ENCODE peak calls at places on chromosome 15, in six cellular contexts. One of them, this sample, is unnamed.

GRCh38 chr15:100775581-100776185 is 103.9 kb upstream of the ALDH1A3 start:
- DNase-seq in trophoblast cell: no peak
- DNase-seq in H1: no peak
- DNase-seq in neuronal stem cell: no peak
- DNase-seq in H9: no peak
- DNase-seq in IMR-90: no peak
- DNase-seq in this sample: no peak

GRCh38 chr15:65066635-65067333 is 1.0 kb downstream of the RASL12 start:
- DNase-seq in H1: no peak
- DNase-seq in neuronal stem cell: no peak
- DNase-seq in trophoblast cell: no peak
- DNase-seq in IMR-90: no peak
- DNase-seq in H9: peak
- DNase-seq in this sample: no peak

GRCh38 chr15:22873204-22873701 is 34.8 kb downstream of the NIPA2 start:
- DNase-seq in trophoblast cell: peak
- DNase-seq in H1: no peak
- DNase-seq in H9: peak
- DNase-seq in IMR-90: peak
- DNase-seq in neuronal stem cell: peak
- DNase-seq in this sample: peak

GRCh38 chr15:99592135-99592845 is 26.5 kb downstream of the MEF2A start:
- DNase-seq in trophoblast cell: no peak
- DNase-seq in neuronal stem cell: no peak
- DNase-seq in IMR-90: peak
- DNase-seq in H1: no peak
- DNase-seq in H9: no peak
- DNase-seq in this sample: no peak

GRCh38 chr15:52870015-52870414 is 79.9 kb upstream of the ONECUT1 start:
- DNase-seq in neuronal stem cell: no peak
- DNase-seq in H1: no peak
- DNase-seq in trophoblast cell: no peak
- DNase-seq in H9: no peak
- DNase-seq in IMR-90: no peak
- DNase-seq in this sample: no peak

GRCh38 chr15:65638681-65639089 is 16.9 kb downstream of the SLC24A1 start:
- DNase-seq in H1: no peak
- DNase-seq in H9: no peak
- DNase-seq in trophoblast cell: no peak
- DNase-seq in IMR-90: peak
- DNase-seq in neuronal stem cell: peak
- DNase-seq in this sample: peak

GRCh38 chr15:72276326-72276700 is 4.0 kb upstream of the PARP6 start:
- DNase-seq in H1: no peak
- DNase-seq in trophoblast cell: no peak
- DNase-seq in neuronal stem cell: no peak
- DNase-seq in H9: no peak
- DNase-seq in IMR-90: peak
- DNase-seq in this sample: no peak

GRCh38 chr15:29021901-29022300 is 136.1 kb downstream of the APBA2 start:
- DNase-seq in IMR-90: peak
- DNase-seq in neuronal stem cell: no peak
- DNase-seq in H9: no peak
- DNase-seq in H1: no peak
- DNase-seq in trophoblast cell: no peak
- DNase-seq in this sample: no peak

GRCh38 chr15:35753486-35753885 is 207.5 kb upstream of the DPH6 start:
- DNase-seq in trophoblast cell: no peak
- DNase-seq in neuronal stem cell: no peak
- DNase-seq in H1: no peak
- DNase-seq in H9: no peak
- DNase-seq in IMR-90: peak
- DNase-seq in this sample: no peak

GRCh38 chr15:44536298-44536961 is 517 bp upstream of the EIF3J start:
- DNase-seq in neuronal stem cell: peak
- DNase-seq in H9: peak
- DNase-seq in H1: peak
- DNase-seq in IMR-90: peak
- DNase-seq in trophoblast cell: peak
- DNase-seq in this sample: peak

GRCh38 chr15:74901612-74902063 is 5.0 kb downstream of the FAM219B start:
- DNase-seq in neuronal stem cell: peak
- DNase-seq in trophoblast cell: peak
- DNase-seq in H1: peak
- DNase-seq in IMR-90: peak
- DNase-seq in H9: peak
- DNase-seq in this sample: peak

GRCh38 chr15:40906947-40907802 is 12.9 kb downstream of the VPS18 start:
- DNase-seq in neuronal stem cell: no peak
- DNase-seq in trophoblast cell: no peak
- DNase-seq in IMR-90: peak
- DNase-seq in H1: no peak
- DNase-seq in H9: peak
- DNase-seq in this sample: peak

GRCh38 chr15:84595660-84596059 is 5.1 kb upstream of the ZSCAN2 start:
- DNase-seq in trophoblast cell: no peak
- DNase-seq in H9: no peak
- DNase-seq in neuronal stem cell: no peak
- DNase-seq in H1: no peak
- DNase-seq in IMR-90: no peak
- DNase-seq in this sample: no peak

GRCh38 chr15:64623347-64624024 is 151.9 kb downstream of the RBPMS2 start:
- DNase-seq in H9: no peak
- DNase-seq in H1: no peak
- DNase-seq in neuronal stem cell: no peak
- DNase-seq in IMR-90: peak
- DNase-seq in trophoblast cell: no peak
- DNase-seq in this sample: no peak

GRCh38 chr15:55108858-55109518 is 87.8 kb downstream of the RSL24D1 start:
- DNase-seq in IMR-90: peak
- DNase-seq in H9: peak
- DNase-seq in neuronal stem cell: peak
- DNase-seq in trophoblast cell: peak
- DNase-seq in H1: peak
- DNase-seq in this sample: peak

GRCh38 chr15:71294636-71295241 is 179.5 kb downstream of the THSD4 start:
- DNase-seq in neuronal stem cell: no peak
- DNase-seq in H9: no peak
- DNase-seq in IMR-90: peak
- DNase-seq in H1: no peak
- DNase-seq in trophoblast cell: peak
- DNase-seq in this sample: peak

GRCh38 chr15:90184786-90185704 is 16.1 kb upstream of the SEMA4B start:
- DNase-seq in trophoblast cell: peak
- DNase-seq in H9: peak
- DNase-seq in H1: peak
- DNase-seq in neuronal stem cell: peak
- DNase-seq in IMR-90: no peak
- DNase-seq in this sample: peak

GRCh38 chr15:58410353-58410752 is 21.4 kb upstream of the LIPC start:
- DNase-seq in H9: no peak
- DNase-seq in trophoblast cell: no peak
- DNase-seq in H1: no peak
- DNase-seq in IMR-90: peak
- DNase-seq in neuronal stem cell: no peak
- DNase-seq in this sample: no peak

GRCh38 chr15:48913141-48913540 is 35.2 kb downstream of the EID1 start:
- DNase-seq in trophoblast cell: no peak
- DNase-seq in neuronal stem cell: no peak
- DNase-seq in H9: no peak
- DNase-seq in IMR-90: no peak
- DNase-seq in H1: no peak
- DNase-seq in this sample: no peak

GRCh38 chr15:66785637-66786036 is 83.6 kb downstream of the SMAD6 start:
- DNase-seq in neuronal stem cell: no peak
- DNase-seq in H1: no peak
- DNase-seq in IMR-90: peak
- DNase-seq in H9: no peak
- DNase-seq in trophoblast cell: no peak
- DNase-seq in this sample: peak

GRCh38 chr15:92733934-92734521 is 78.5 kb upstream of the FAM174B start:
- DNase-seq in IMR-90: peak
- DNase-seq in H9: peak
- DNase-seq in neuronal stem cell: no peak
- DNase-seq in H1: no peak
- DNase-seq in trophoblast cell: no peak
- DNase-seq in this sample: no peak

GRCh38 chr15:95174281-95174680 is 942.9 kb downstream of the MCTP2 start:
- DNase-seq in H1: no peak
- DNase-seq in IMR-90: peak
- DNase-seq in H9: no peak
- DNase-seq in trophoblast cell: no peak
- DNase-seq in neuronal stem cell: peak
- DNase-seq in this sample: no peak

GRCh38 chr15:43789409-43789808 is 2.7 kb upstream of the SERF2 start:
- DNase-seq in IMR-90: no peak
- DNase-seq in neuronal stem cell: no peak
- DNase-seq in H9: no peak
- DNase-seq in H1: no peak
- DNase-seq in trophoblast cell: no peak
- DNase-seq in this sample: no peak

GRCh38 chr15:79944625-79945024 is 26.4 kb downstream of the BCL2A1 start:
- DNase-seq in trophoblast cell: no peak
- DNase-seq in H9: no peak
- DNase-seq in neuronal stem cell: no peak
- DNase-seq in IMR-90: no peak
- DNase-seq in H1: no peak
- DNase-seq in this sample: no peak

GRCh38 chr15:95845862-95846515 is 484.5 kb upstream of the NR2F2 start:
- DNase-seq in H1: no peak
- DNase-seq in neuronal stem cell: peak
- DNase-seq in IMR-90: peak
- DNase-seq in trophoblast cell: no peak
- DNase-seq in H9: no peak
- DNase-seq in this sample: peak

GRCh38 chr15:58770519-58770856 is 614 bp upstream of the MINDY2 start:
- DNase-seq in H1: no peak
- DNase-seq in IMR-90: peak
- DNase-seq in trophoblast cell: no peak
- DNase-seq in H9: no peak
- DNase-seq in neuronal stem cell: no peak
- DNase-seq in this sample: peak

GRCh38 chr15:100201376-100202280 is 140.1 kb downstream of the ADAMTS17 start:
- DNase-seq in H1: peak
- DNase-seq in IMR-90: no peak
- DNase-seq in H9: no peak
- DNase-seq in trophoblast cell: no peak
- DNase-seq in neuronal stem cell: no peak
- DNase-seq in this sample: peak

GRCh38 chr15:77139312-77139711 is 68.4 kb upstream of the TSPAN3 start:
- DNase-seq in H9: no peak
- DNase-seq in trophoblast cell: peak
- DNase-seq in H1: no peak
- DNase-seq in neuronal stem cell: no peak
- DNase-seq in IMR-90: no peak
- DNase-seq in this sample: no peak

GRCh38 chr15:97545799-97546198 is 414.7 kb upstream of the ARRDC4 start:
- DNase-seq in H9: no peak
- DNase-seq in trophoblast cell: no peak
- DNase-seq in H1: no peak
- DNase-seq in IMR-90: no peak
- DNase-seq in neuronal stem cell: no peak
- DNase-seq in this sample: no peak

GRCh38 chr15:68372291-68372811 is 59.6 kb downstream of the ITGA11 start:
- DNase-seq in trophoblast cell: no peak
- DNase-seq in neuronal stem cell: no peak
- DNase-seq in H9: peak
- DNase-seq in IMR-90: no peak
- DNase-seq in H1: peak
- DNase-seq in this sample: no peak
- H3K14ac ChIP-seq in trophoblast cell: no peak
- H3K14ac ChIP-seq in neuronal stem cell: no peak
- H3K14ac ChIP-seq in H9: no peak
- H3K14ac ChIP-seq in IMR-90: no peak
- H3K14ac ChIP-seq in H1: no peak
- H3K14ac ChIP-seq in this sample: no peak

DNA sequence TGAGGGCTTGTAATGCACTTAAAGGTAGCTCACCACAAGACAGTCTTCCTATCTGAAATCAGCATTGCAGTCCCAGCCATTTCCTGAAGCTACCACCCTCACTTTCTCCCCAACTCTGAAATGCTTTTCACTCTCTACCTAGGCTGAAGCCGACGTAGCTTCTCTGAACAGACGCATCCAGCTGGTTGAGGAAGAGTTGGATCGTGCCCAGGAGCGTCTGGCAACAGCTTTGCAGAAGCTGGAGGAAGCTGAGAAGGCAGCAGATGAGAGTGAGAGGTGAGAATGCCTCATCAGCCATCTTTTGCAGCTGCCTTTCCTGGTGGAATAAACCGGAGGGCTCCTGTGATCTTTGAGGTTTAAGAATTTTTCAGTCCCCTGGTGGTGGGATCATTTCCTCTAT is 14.3 kb downstream of the TPM1 start:
- DNase-seq in trophoblast cell: no peak
- DNase-seq in neuronal stem cell: no peak
- DNase-seq in IMR-90: peak
- DNase-seq in H1: no peak
- DNase-seq in H9: no peak
- DNase-seq in this sample: peak
- H2BK5ac ChIP-seq in trophoblast cell: no peak
- H2BK5ac ChIP-seq in neuronal stem cell: no peak
- H2BK5ac ChIP-seq in IMR-90: peak
- H2BK5ac ChIP-seq in H1: no peak
- H2BK5ac ChIP-seq in H9: no peak
- H2BK5ac ChIP-seq in this sample: no peak

DNA sequence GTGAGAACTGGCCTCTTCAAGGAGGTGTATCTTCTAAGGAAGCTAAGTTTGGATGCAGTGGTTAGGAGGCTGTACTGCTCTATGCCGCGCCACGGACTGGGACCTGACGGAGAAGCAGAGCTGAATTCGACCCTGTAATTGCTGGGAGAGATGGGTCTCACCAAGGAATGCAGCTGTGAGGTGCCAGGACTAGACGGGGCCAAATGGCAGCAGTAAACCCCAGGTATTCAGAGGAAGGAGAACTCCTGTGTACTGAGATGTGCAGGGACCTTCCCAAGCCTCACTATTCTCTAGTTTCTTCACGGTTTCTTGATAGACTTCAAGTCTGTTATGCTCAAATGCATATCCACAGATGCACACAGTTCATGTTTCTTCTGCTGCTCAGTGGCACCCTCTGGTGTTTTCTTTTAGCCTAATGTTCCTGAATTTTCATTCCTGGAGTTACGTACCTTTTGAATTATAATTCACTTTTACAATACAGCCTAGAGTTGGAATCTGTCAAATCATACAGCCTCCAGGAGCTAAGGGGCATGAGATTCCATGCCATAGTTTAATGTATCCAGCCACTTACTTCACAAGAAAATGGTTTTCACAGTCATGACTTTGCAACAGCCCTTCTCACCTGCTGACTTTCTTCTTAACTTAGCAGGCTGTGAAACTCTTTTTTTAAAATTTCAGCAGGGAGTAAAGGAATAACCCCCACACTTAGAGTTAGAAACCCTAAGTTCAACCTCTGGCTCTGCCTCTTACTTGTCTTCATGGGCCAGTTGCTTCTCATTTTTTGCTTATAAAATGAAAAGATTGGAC is 61.8 kb downstream of the GLDN start:
- DNase-seq in H9: peak
- DNase-seq in IMR-90: peak
- DNase-seq in H1: peak
- DNase-seq in neuronal stem cell: no peak
- DNase-seq in trophoblast cell: peak
- DNase-seq in this sample: peak
- H4K91ac ChIP-seq in H9: no peak
- H4K91ac ChIP-seq in IMR-90: no peak
- H4K91ac ChIP-seq in H1: no peak
- H4K91ac ChIP-seq in neuronal stem cell: no peak
- H4K91ac ChIP-seq in trophoblast cell: no peak
- H4K91ac ChIP-seq in this sample: no peak

GRCh38 chr15:50675524-50676144 is 11.0 kb downstream of the TRPM7 start:
- DNase-seq in trophoblast cell: no peak
- DNase-seq in neuronal stem cell: no peak
- DNase-seq in H9: no peak
- DNase-seq in IMR-90: peak
- DNase-seq in H1: no peak
- DNase-seq in this sample: peak
- H3K14ac ChIP-seq in trophoblast cell: no peak
- H3K14ac ChIP-seq in neuronal stem cell: no peak
- H3K14ac ChIP-seq in H9: no peak
- H3K14ac ChIP-seq in IMR-90: no peak
- H3K14ac ChIP-seq in H1: no peak
- H3K14ac ChIP-seq in this sample: no peak

This sample was measured in mesenchymal stem cell.